ENCODE peak calls at places on chromosome 9, in six cellular contexts. Y is osteoblast, R is HT1080, H is EL, S is MG63, I is sciatic nerve. C is an unnamed sample.

GRCh38 chr9:5336683-5337082 is 3.0 kb downstream of the RLN1 start:
- DNase-seq in R (no peak), Y (no peak), S (no peak), I (no peak), H (no peak), C (no peak)

GRCh38 chr9:94875300-94876063 is 149.0 kb downstream of the AOPEP start:
- DNase-seq in I (no peak), H (no peak), S (no peak), R (no peak), Y (no peak), C (no peak)

GRCh38 chr9:110891760-110892159 is 146.5 kb downstream of the LPAR1 start:
- DNase-seq in I (no peak), R (no peak), S (no peak), Y (no peak), H (peak; percentile 51), C (no peak)

GRCh38 chr9:98790601-98791146 is 5.7 kb downstream of the ANKS6 start:
- DNase-seq in S (no peak), I (no peak), H (no peak), R (no peak), Y (no peak), C (no peak)

GRCh38 chr9:13354733-13355132 is 75.2 kb upstream of the MPDZ start:
- DNase-seq in H (peak; percentile 4), I (no peak), S (peak; percentile 55), R (peak; percentile 66), Y (no peak), C (no peak)

GRCh38 chr9:36100532-36100931 is 36.0 kb upstream of the GLIPR2 start:
- DNase-seq in H (peak; percentile 72), Y (peak; percentile 9), R (no peak), S (no peak), I (no peak), C (no peak)

GRCh38 chr9:89922099-89922498 is 317.3 kb downstream of the GADD45G start:
- DNase-seq in I (no peak), H (no peak), R (no peak), Y (no peak), S (no peak), C (no peak)

GRCh38 chr9:87556821-87557220 is 59.2 kb downstream of the DAPK1 start:
- DNase-seq in R (no peak), H (no peak), Y (peak; percentile 46), S (no peak), I (peak; percentile 63), C (no peak)

GRCh38 chr9:33220681-33221567 is 19.0 kb upstream of the SPINK4 start:
- DNase-seq in S (no peak), R (no peak), H (no peak), I (no peak), Y (no peak), C (no peak)

GRCh38 chr9:70563437-70564204 is 149.2 kb upstream of the KLF9 start:
- DNase-seq in R (peak; percentile 57), Y (peak; percentile 66), I (no peak), S (no peak), H (peak; percentile 65), C (no peak)

GRCh38 chr9:73173526-73174411 is 22.1 kb downstream of the ANXA1 start:
- DNase-seq in I (no peak), S (no peak), R (no peak), Y (no peak), H (no peak), C (no peak)

GRCh38 chr9:115395511-115396021 is 277.6 kb upstream of the TNC start:
- DNase-seq in Y (no peak), H (peak; percentile 22), S (no peak), R (no peak), I (no peak), C (no peak)

GRCh38 chr9:120701248-120701647 is 13.0 kb downstream of the MEGF9 start:
- DNase-seq in Y (no peak), S (no peak), R (no peak), H (no peak), I (no peak), C (no peak)

GRCh38 chr9:84397151-84397728 is 56.7 kb upstream of the SLC28A3 start:
- DNase-seq in H (peak; percentile 74), S (peak; percentile 43), Y (peak; percentile 93), R (peak; percentile 61), I (peak; percentile 82), C (peak; percentile 62)

GRCh38 chr9:132977626-132978450 is 656 bp upstream of the GFI1B start:
- DNase-seq in S (peak; percentile 55), Y (peak; percentile 95), H (peak; percentile 59), I (peak; percentile 70), R (peak; percentile 39), C (no peak)

GRCh38 chr9:126715382-126715781 is 89.5 kb upstream of the ZBTB43 start:
- DNase-seq in I (no peak), R (no peak), S (no peak), Y (no peak), H (no peak), C (no peak)

GRCh38 chr9:114911167-114911821 is 19.1 kb downstream of the TNFSF8 start:
- DNase-seq in H (peak; percentile 62), R (peak; percentile 55), I (no peak), Y (peak; percentile 58), S (no peak), C (no peak)

C was measured in occipital lobe.